ENCODE peak calls at places on chromosomes 12 and 14, in four cellular contexts. H is cardiac muscle cell, L is upper lobe of right lung, F is suprapubic skin. E is an unnamed sample. For H3K4me1, the result is how much of the 10 kb centered on the place peaks cover.

GRCh38 chr14:36504805-36505192 is 15.2 kb downstream of the NKX2-1 start:
- DNase-seq in F (no peak), H (no peak), L (no peak), E (no peak)

GRCh38 chr14:61965030-61965745 is 203.0 kb downstream of the SNAPC1 start:
- DNase-seq in L (no peak), F (no peak), H (no peak), E (no peak)

GRCh38 chr12:5244513-5244972 is 187.4 kb upstream of the NTF3 start:
- DNase-seq in H (peak), F (no peak), L (no peak), E (no peak)

GRCh38 chr14:62792578-62792977 is 252.7 kb downstream of the KCNH5 start:
- DNase-seq in F (no peak), H (no peak), L (no peak), E (no peak)

GRCh38 chr14:105419055-105419304 is 647 bp upstream of the MTA1 start:
- DNase-seq in L (no peak), H (no peak), F (no peak), E (peak)

GRCh38 chr14:88683119-88683518 is 109.6 kb downstream of the EML5 start:
- DNase-seq in H (no peak), L (no peak), F (no peak), E (no peak)

GRCh38 chr12:122891661-122892525 is 4.0 kb downstream of the VPS37B start:
- DNase-seq in H (peak), F (no peak), L (no peak), E (no peak)

GRCh38 chr12:10741836-10742235 is 18.7 kb upstream of the YBX3 start:
- DNase-seq in L (no peak), H (no peak), F (no peak), E (no peak)

GRCh38 chr12:100234591-100235304 is 32.1 kb downstream of the DEPDC4 start:
- DNase-seq in F (no peak), L (no peak), H (peak), E (no peak)

GRCh38 chr14:91869556-91869955 is 2.2 kb upstream of the TC2N start:
- DNase-seq in F (no peak), H (no peak), L (no peak), E (no peak)

GRCh38 chr12:115983226-115983798 is 294.2 kb downstream of the MED13L start:
- DNase-seq in H (peak), L (no peak), F (no peak), E (no peak)

GRCh38 chr12:10584415-10584814 is 29.0 kb downstream of the MAGOHB start:
- DNase-seq in F (no peak), H (no peak), L (no peak), E (no peak)

GRCh38 chr12:60494249-60494648 is 898.4 kb downstream of the SLC16A7 start:
- DNase-seq in L (no peak), F (no peak), H (peak), E (no peak)

GRCh38 chr12:42716521-42716920 is 127.0 kb upstream of the PRICKLE1 start:
- DNase-seq in L (no peak), F (no peak), H (no peak), E (no peak)

GRCh38 chr14:96599076-96599475 is 96.9 kb downstream of the PAPOLA start:
- DNase-seq in F (no peak), L (no peak), H (no peak), E (no peak)

GRCh38 chr12:5489760-5490432 is 58.0 kb downstream of the NTF3 start:
- DNase-seq in H (no peak), F (no peak), L (no peak), E (no peak)

GRCh38 chr12:81811066-81811777 is 52.1 kb upstream of the PPFIA2 start:
- DNase-seq in F (no peak), H (no peak), L (no peak), E (no peak)

GRCh38 chr12:16349132-16349463 is 1.7 kb downstream of the MGST1 start:
- DNase-seq in L (no peak), F (peak), H (no peak), E (no peak)

GRCh38 chr14:92527724-92528123 is 14.1 kb downstream of the RIN3 start:
- DNase-seq in F (no peak), L (peak), H (no peak), E (no peak)

GRCh38 chr14:24179961-24180726 is 8.3 kb downstream of the REC8 start:
- DNase-seq in H (no peak), L (peak), F (peak), E (peak)

GRCh38 chr12:106984588-106985137 is 2.3 kb downstream of the MTERF2 start:
- DNase-seq in H (no peak), F (no peak), L (no peak), E (no peak)

GRCh38 chr12:89969098-89969497 is 260.5 kb upstream of the ATP2B1 start:
- DNase-seq in H (no peak), L (no peak), F (no peak), E (no peak)

GRCh38 chr12:106362971-106363370 is 5.4 kb downstream of the POLR3B start:
- DNase-seq in H (no peak), L (no peak), F (no peak), E (no peak)

GRCh38 chr14:72544615-72545387 is 349.1 kb downstream of the DPF3 start:
- DNase-seq in F (no peak), H (no peak), L (no peak), E (peak)

GRCh38 chr12:26003065-26003464 is 44.6 kb downstream of the RASSF8 start:
- DNase-seq in F (no peak), H (no peak), L (no peak), E (no peak)

GRCh38 chr12:16112626-16113560 is 164.6 kb downstream of the SLC15A5 start:
- DNase-seq in L (no peak), F (no peak), H (peak), E (no peak)

GRCh38 chr12:130603566-130603965 is 112.5 kb downstream of the RIMBP2 start:
- DNase-seq in F (no peak), H (no peak), L (no peak), E (no peak)

GRCh38 chr14:56608682-56609081 is 29.1 kb downstream of the TMEM260 start:
- DNase-seq in H (no peak), F (no peak), L (no peak), E (no peak)

GRCh38 chr12:58358369-58358768 is 417.0 kb downstream of the ATP23 start:
- DNase-seq in F (no peak), L (no peak), H (no peak), E (no peak)

GRCh38 chr14:91890291-91890749 is 23.0 kb upstream of the TC2N start:
- DNase-seq in F (no peak), L (no peak), H (no peak), E (no peak)

GRCh38 chr14:22218729-22219128 is 370.3 kb downstream of the DAD1 start:
- DNase-seq in F (no peak), H (no peak), L (no peak), E (no peak)

GRCh38 chr14:22225526-22226133 is 363.4 kb downstream of the DAD1 start:
- DNase-seq in F (no peak), L (no peak), H (no peak), E (no peak)

GRCh38 chr14:22221508-22221907 is 367.5 kb downstream of the DAD1 start:
- DNase-seq in F (no peak), L (no peak), H (no peak), E (no peak)

GRCh38 chr14:22226381-22226780 is 362.6 kb downstream of the DAD1 start:
- DNase-seq in L (no peak), H (no peak), F (no peak), E (no peak)

DNA sequence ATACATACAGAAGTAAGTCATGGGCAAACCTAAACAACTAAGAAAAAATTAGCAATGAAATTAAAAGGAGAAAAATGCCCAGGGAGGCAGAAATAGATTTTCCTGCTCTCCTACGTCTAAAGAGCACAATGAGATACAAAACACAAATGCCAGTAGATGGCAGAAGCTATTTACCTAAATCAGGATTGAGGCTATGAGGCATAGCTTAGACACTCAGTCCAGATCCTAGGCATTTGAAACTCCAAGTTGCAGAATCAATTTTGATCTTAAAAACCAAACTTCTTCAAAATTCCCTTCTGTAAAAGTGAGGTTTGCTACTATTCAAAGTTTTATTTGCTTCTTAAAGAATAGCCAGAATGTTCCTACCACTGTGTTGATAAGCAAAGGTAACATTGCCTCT is 368.6 kb downstream of the DAD1 start:
- DNase-seq in H (no peak), F (no peak), L (no peak), E (no peak)
- TF ChIP-seq CTCF in H (no peak), F (no peak), L (no peak), E (no peak)

GRCh38 chr12:76260390-76260748 is 87.8 kb downstream of the BBS10 start:
- DNase-seq in L (no peak), H (no peak), F (no peak), E (no peak)
- H3K27ac ChIP-seq in L (peak), H (no peak), F (peak), E (peak)

GRCh38 chr12:108309674-108310312 is 29.3 kb downstream of the CMKLR1 start:
- DNase-seq in L (no peak), H (no peak), F (no peak), E (no peak)

GRCh38 chr12:108312073-108312884 is 26.8 kb downstream of the CMKLR1 start:
- DNase-seq in F (no peak), L (no peak), H (no peak), E (no peak)

GRCh38 chr12:108308432-108308831 is 30.7 kb downstream of the CMKLR1 start:
- DNase-seq in L (no peak), F (peak), H (no peak), E (no peak)

GRCh38 chr12:108311605-108312004 is 27.5 kb downstream of the CMKLR1 start:
- DNase-seq in L (no peak), H (no peak), F (no peak), E (no peak)

DNA sequence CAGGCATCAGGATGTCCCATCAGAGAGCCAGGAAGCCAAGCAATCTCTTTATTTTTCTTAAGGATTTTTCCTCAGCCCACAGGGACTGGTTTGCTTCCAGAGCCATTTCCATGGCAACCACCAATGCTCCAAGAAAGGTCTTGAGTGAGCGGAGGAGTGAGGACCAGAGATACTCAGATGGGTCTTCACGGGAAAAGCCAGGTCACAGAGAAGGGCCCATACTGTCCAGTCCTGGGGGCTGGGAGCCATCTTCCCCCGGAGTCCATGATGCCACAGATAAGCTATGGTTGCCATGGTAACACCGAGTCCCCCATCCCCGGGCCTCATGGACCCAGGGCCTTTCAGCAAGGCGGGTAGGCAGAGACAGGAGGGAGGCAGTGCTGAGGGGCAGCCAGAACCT is 28.6 kb downstream of the CMKLR1 start:
- DNase-seq in L (no peak), H (no peak), F (no peak), E (no peak)
- H3K4me1 ChIP-seq in L (half or more), H (under half), F (under half), E (under half)

DNA sequence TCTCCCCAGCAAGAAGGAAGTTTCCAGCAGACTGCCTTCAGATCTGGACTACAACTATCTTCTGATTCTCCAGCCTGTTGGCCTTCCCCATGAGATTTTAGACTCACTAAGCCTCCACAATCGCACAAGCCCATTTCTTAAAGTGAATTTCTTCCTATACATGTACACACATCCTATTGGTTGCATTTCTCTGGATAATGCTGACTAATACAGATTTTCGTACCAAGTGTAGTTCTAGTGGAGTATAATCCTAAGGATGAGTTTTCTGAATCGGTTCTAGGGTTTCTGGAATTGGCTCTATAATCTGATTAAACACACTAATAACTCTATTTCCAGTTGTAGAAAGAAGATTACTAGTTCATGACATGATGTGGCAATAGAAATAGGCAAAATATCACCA is 53.3 kb downstream of the C12orf50 start:
- DNase-seq in F (no peak), H (no peak), L (no peak), E (no peak)
- TF ChIP-seq CTCF in F (no peak), H (no peak), L (no peak), E (no peak)

DNA sequence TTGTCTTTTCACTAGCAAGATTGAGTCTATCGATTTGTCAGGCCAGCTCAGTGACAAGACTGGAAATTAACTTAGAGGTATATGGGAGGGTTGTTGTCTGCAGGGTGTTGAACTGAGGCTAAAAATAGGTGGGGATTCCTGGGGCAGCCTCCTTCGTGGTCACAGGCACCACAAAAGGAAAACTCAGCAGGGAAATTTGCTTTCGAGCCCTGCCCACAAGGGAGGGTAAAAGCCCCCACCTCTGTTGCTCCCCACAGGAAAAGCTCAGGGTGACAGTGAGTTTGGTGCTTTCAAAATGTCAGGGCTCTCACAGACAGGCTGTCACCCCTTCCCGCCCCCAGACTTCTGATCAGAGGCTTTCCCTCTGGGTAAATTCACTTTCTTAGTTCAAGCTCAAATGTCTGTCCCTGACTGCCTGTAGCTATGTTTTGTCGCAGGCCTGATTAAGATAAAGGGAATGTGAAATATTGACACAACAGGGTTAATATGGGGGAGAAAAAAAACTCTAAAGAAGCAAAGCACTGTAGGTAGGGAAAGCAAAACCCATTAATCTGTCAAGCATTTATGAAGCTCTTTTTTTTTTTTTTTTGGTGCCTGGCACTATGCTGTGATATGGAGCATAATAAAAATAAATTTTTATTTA is 11.7 kb upstream of the NFKBIA start:
- DNase-seq in H (peak), L (no peak), F (no peak), E (no peak)
- H3K27ac ChIP-seq in H (peak), L (peak), F (no peak), E (no peak)